ENCODE peak calls at places on chromosomes 11 and 22, in ten cellular contexts. U, A, R, E, C, B, N, F, H and Z are unnamed samples.

GRCh38 chr11:70761094-70761905 is 363.0 kb downstream of the CTTN start:
- DNase-seq in U (no peak), A (no peak), R (no peak), E (no peak), C (no peak), B (no peak), N (no peak), F (peak), H (no peak), Z (no peak)

GRCh38 chr11:88231894-88232482 is 56.7 kb upstream of the RAB38 start:
- DNase-seq in U (no peak), A (peak), R (no peak), E (peak), C (no peak), B (no peak), N (no peak), F (no peak), H (no peak), Z (no peak)

GRCh38 chr11:124536520-124536919 is 6.9 kb downstream of the OR8B12 start:
- DNase-seq in U (peak), A (peak), R (no peak), E (no peak), C (peak), B (peak), N (peak), F (no peak), H (peak), Z (no peak)

GRCh38 chr22:41478891-41479521 is 10.1 kb downstream of the ACO2 start:
- DNase-seq in U (no peak), A (peak), R (peak), E (no peak), C (no peak), B (no peak), N (no peak), F (no peak), H (no peak), Z (no peak)

GRCh38 chr22:49142281-49142680 is 685.4 kb downstream of the BRD1 start:
- DNase-seq in U (no peak), A (no peak), R (no peak), E (no peak), C (no peak), B (no peak), N (no peak), F (peak), H (no peak), Z (no peak)

GRCh38 chr11:9396310-9396709 is 11.9 kb downstream of the IPO7 start:
- DNase-seq in U (no peak), A (no peak), R (no peak), E (peak), C (no peak), B (no peak), N (no peak), F (no peak), H (no peak), Z (no peak)

GRCh38 chr22:27116295-27116694 is 458.9 kb downstream of the MIAT start:
- DNase-seq in U (no peak), A (no peak), R (no peak), E (no peak), C (no peak), B (no peak), N (peak), F (no peak), H (no peak), Z (no peak)

GRCh38 chr11:73152086-73152853 is 10.2 kb upstream of the FCHSD2 start:
- DNase-seq in U (no peak), A (no peak), R (no peak), E (no peak), C (no peak), B (peak), N (no peak), F (peak), H (no peak), Z (no peak)

GRCh38 chr11:107928767-107929507 is 689 bp downstream of the RAB39A start:
- DNase-seq in U (peak), A (peak), R (no peak), E (peak), C (no peak), B (peak), N (no peak), F (peak), H (no peak), Z (no peak)

GRCh38 chr22:28873183-28873964 is 10.0 kb upstream of the ZNRF3 start:
- DNase-seq in U (no peak), A (no peak), R (no peak), E (peak), C (no peak), B (no peak), N (no peak), F (no peak), H (no peak), Z (no peak)

GRCh38 chr22:49965291-49966040 is 4.9 kb downstream of the PIM3 start:
- DNase-seq in U (peak), A (no peak), R (no peak), E (peak), C (peak), B (peak), N (no peak), F (peak), H (no peak), Z (no peak)

GRCh38 chr11:114273890-114274635 is 22.1 kb upstream of the NNMT start:
- DNase-seq in U (no peak), A (no peak), R (no peak), E (no peak), C (no peak), B (no peak), N (no peak), F (no peak), H (no peak), Z (peak)

GRCh38 chr22:44894782-44895181 is 115.0 kb downstream of the PHF21B start:
- DNase-seq in U (no peak), A (no peak), R (no peak), E (no peak), C (peak), B (no peak), N (no peak), F (peak), H (no peak), Z (no peak)

GRCh38 chr11:123707606-123708205 is 33.8 kb downstream of the ZNF202 start:
- DNase-seq in U (peak), A (peak), R (peak), E (peak), C (no peak), B (peak), N (peak), F (no peak), H (peak), Z (no peak)

GRCh38 chr11:75894036-75894585 is 79.1 kb downstream of the UVRAG start:
- DNase-seq in U (no peak), A (peak), R (no peak), E (no peak), C (no peak), B (no peak), N (no peak), F (no peak), H (no peak), Z (no peak)

GRCh38 chr22:42833104-42833503 is 24.0 kb downstream of the ARFGAP3 start:
- DNase-seq in U (no peak), A (no peak), R (peak), E (no peak), C (no peak), B (no peak), N (no peak), F (no peak), H (no peak), Z (no peak)

GRCh38 chr11:83335446-83336070 is 49.4 kb upstream of the CCDC90B start:
- DNase-seq in U (no peak), A (no peak), R (no peak), E (no peak), C (no peak), B (no peak), N (no peak), F (no peak), H (no peak), Z (no peak)

GRCh38 chr11:11528986-11529385 is 92.8 kb downstream of the GALNT18 start:
- DNase-seq in U (no peak), A (no peak), R (no peak), E (no peak), C (no peak), B (no peak), N (no peak), F (no peak), H (no peak), Z (no peak)

GRCh38 chr11:45507916-45508315 is 157.5 kb downstream of the CHST1 start:
- DNase-seq in U (no peak), A (no peak), R (no peak), E (no peak), C (no peak), B (no peak), N (no peak), F (peak), H (no peak), Z (no peak)

GRCh38 chr11:36034572-36035331 is 90.9 kb downstream of the LDLRAD3 start:
- DNase-seq in U (no peak), A (no peak), R (no peak), E (peak), C (no peak), B (no peak), N (no peak), F (no peak), H (no peak), Z (no peak)

GRCh38 chr11:4203603-4204360 is 109.2 kb downstream of the RRM1 start:
- DNase-seq in U (no peak), A (no peak), R (no peak), E (no peak), C (no peak), B (no peak), N (no peak), F (no peak), H (no peak), Z (no peak)

GRCh38 chr11:28773606-28774005 is 665.4 kb downstream of the METTL15 start:
- DNase-seq in U (no peak), A (no peak), R (no peak), E (no peak), C (no peak), B (no peak), N (no peak), F (no peak), H (no peak), Z (no peak)

GRCh38 chr11:34302046-34302921 is 55.5 kb downstream of the ABTB2 start:
- DNase-seq in U (no peak), A (peak), R (peak), E (no peak), C (no peak), B (no peak), N (no peak), F (no peak), H (peak), Z (no peak)

GRCh38 chr22:37282385-37282677 is at the start of gene CYTH4:
- DNase-seq in U (no peak), A (peak), R (no peak), E (no peak), C (no peak), B (peak), N (no peak), F (peak), H (no peak), Z (no peak)

GRCh38 chr22:35837328-35837727 is 119.7 kb downstream of the APOL5 start:
- DNase-seq in U (no peak), A (no peak), R (no peak), E (no peak), C (no peak), B (no peak), N (no peak), F (no peak), H (no peak), Z (no peak)

GRCh38 chr11:9170450-9170849 is 79.1 kb upstream of the SCUBE2 start:
- DNase-seq in U (no peak), A (no peak), R (no peak), E (no peak), C (no peak), B (no peak), N (no peak), F (no peak), H (no peak), Z (no peak)

DNA sequence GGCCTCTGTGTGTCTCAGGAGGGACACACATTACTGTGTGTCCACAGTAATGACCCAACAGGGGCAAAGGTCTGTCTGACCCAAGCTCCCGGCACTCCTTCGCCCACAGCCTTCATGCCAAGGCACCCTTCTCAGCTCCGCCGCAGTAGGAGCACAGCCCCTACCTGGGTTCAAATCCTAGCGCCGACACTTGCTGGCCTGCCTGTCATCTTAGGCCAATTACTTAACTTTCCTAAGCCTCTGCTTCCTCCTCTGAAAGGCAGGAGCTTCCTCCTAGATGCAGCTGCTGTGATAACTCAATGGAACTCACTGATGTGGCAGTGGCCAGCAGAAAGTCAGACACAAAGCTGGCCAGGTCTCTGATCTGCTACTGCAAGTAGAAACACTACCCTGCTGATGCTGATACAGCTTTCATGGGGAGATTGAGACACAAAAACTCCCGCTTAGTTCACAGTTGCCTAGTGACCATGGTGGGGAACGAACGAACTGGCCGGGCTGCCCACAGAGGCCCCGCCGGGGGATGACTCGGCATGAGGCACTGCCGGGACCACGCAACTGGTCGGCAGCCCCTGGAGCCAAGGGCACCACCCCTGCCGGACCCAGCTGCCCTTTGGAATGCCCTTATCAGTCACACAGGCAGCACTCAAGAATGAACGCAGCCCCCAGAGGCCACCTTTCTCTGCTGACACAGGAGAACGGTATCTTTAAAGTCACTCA is 8.1 kb downstream of the EHD1 start:
- DNase-seq in U (no peak), A (peak), R (no peak), E (no peak), C (no peak), B (peak), N (no peak), F (peak), H (no peak), Z (no peak)
- TF ChIP-seq POLR2AphosphoS5 in U (no peak), A (no peak), R (peak), E (no peak), C (no peak), B (no peak), N (no peak), F (peak), H (no peak), Z (peak)

GRCh38 chr11:128709402-128709801 is 15.5 kb downstream of the FLI1 start:
- DNase-seq in U (no peak), A (no peak), R (no peak), E (no peak), C (no peak), B (no peak), N (no peak), F (no peak), H (no peak), Z (no peak)

GRCh38 chr11:128708660-128709059 is 14.8 kb downstream of the FLI1 start:
- DNase-seq in U (no peak), A (no peak), R (no peak), E (no peak), C (no peak), B (no peak), N (no peak), F (no peak), H (no peak), Z (no peak)

GRCh38 chr11:128704517-128704916 is 10.6 kb downstream of the FLI1 start:
- DNase-seq in U (no peak), A (peak), R (no peak), E (no peak), C (no peak), B (no peak), N (no peak), F (no peak), H (no peak), Z (no peak)

GRCh38 chr11:128705124-128705920 is 11.4 kb downstream of the FLI1 start:
- DNase-seq in U (no peak), A (no peak), R (no peak), E (no peak), C (no peak), B (no peak), N (no peak), F (no peak), H (no peak), Z (no peak)

DNA sequence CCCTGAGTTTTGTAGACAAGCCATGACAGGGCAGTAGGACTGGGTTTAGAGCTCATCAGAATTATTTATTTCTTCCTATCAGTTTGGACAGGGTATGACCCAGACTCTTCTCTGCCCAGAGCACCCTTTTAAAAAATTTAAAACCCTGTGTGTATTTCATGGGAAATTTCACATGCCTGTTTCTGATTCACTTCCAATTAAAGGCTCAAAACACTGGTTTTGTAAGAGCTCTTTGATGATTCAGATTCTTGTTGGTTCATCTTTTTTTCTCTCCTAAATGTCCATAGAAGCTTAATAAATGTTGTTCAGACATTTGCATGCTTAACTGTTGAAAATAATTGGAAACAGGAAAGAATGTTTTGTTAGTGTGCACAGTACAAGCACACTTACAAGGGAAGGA is 13.8 kb downstream of the FLI1 start:
- DNase-seq in U (no peak), A (no peak), R (no peak), E (no peak), C (no peak), B (no peak), N (no peak), F (no peak), H (no peak), Z (no peak)
- H3K27ac ChIP-seq in U (no peak), A (no peak), R (no peak), E (no peak), C (no peak), B (no peak), N (no peak), F (peak), H (no peak), Z (no peak)

DNA sequence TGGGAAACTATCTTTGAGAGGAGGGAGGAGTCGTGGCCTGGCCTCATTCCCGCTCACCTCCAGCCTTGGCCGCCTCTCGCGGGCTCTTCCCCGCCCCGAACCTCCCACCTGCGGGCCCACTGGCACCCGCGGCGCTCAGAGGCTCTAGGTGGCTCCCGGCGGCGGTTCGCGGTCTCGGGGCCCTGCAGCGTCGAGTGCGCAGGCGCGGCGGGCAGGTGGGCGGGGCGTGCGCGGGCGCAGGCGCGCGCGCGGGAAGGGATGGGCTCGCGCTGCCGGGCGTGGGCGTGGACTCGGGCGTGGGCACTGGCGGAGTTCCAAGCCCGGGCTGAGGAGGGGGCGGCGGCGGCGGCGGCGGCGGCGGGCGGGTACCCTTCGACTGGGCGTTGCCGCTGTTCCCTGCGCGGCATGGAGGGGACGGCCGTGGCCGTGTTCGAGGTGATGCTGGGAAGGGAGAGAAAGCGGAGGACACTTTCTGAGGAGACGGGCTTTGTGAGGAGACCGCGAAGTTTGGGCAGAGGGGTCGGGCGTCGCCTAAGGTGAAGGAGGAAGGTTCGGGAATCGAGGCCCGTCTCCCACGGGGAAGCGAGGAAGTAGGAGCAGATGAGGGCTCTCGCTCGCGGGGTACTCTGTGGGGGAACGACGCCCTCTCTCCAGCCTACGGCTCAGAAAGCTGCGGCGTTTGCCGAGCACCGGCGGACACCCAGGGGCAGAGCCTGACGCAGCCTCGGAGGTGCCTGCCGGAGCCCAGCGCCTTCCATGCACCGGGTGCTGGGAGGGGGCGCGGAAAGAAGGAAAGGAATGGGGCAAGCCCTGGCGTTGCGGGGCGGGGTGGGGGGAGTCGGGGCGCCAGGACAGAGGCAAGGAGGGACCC is 15.7 kb upstream of the SPTBN2 start:
- DNase-seq in U (peak), A (peak), R (peak), E (peak), C (peak), B (peak), N (peak), F (peak), H (peak), Z (no peak)
- TF ChIP-seq CTCF in U (no peak), A (no peak), R (peak), E (no peak), C (no peak), B (no peak), N (peak), F (no peak), H (no peak), Z (no peak)

DNA sequence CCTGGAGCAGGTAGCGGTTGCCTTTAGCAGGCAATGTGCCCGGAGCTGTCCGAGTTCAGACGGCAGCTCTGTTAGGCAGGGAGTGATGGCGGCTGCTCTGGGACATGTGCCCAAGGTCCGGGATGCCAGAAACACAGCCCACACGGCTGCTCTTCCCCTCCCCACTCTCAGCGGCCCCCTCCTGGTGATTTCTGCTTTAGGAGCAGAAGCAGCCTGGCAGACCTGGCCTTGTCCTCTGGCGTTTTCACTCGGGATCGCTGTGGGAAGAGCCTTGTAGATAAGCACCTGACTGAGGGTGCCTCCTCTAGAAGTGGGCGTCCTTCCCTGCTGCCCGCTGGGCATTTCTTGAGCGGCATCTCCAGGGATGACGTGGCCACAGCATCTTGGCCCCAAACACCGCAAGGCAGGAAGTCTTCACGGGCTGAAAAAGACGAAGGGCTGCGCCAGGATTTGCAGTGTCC is 392.2 kb downstream of the TBC1D22A start:
- DNase-seq in U (no peak), A (no peak), R (no peak), E (peak), C (no peak), B (no peak), N (peak), F (no peak), H (no peak), Z (no peak)
- TF ChIP-seq POLR2AphosphoS5 in U (no peak), A (no peak), R (no peak), E (no peak), C (no peak), B (no peak), N (peak), F (peak), H (no peak), Z (peak)

DNA sequence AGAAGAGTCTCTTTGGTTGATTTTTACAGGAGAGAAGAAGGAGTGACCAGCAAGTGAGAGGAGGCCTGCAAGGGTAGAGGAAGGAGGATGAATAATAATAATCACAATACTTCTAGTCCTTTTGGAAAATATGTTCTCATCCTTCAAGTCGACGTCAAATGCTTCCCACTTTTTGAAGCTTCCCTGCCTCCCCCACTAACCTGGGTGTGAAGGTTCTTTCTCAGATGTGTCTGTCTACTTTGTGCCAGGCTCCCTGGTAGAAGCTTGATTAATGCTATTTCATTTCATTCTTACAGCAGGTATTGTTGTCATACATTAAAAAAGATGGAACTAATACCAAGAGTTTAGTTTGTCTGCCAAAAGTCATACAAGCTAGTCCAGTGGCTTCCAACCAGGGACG is 17.1 kb downstream of the TENM4 start:
- DNase-seq in U (no peak), A (no peak), R (no peak), E (no peak), C (no peak), B (no peak), N (no peak), F (no peak), H (no peak), Z (peak)
- H3K27ac ChIP-seq in U (no peak), A (no peak), R (no peak), E (no peak), C (no peak), B (no peak), N (no peak), F (no peak), H (no peak), Z (no peak)